ENCODE peak calls at places on chromosomes 16 and 17, in five cellular contexts. M is GM12878, I is HEK293T, U is HepG2, J is H1. G is an unnamed sample.

GRCh38 chr17:3771140-3771539 is 29.8 kb downstream of the ITGAE start:
- DNase-seq in M (no peak), J (no peak), I (no peak), U (no peak), G (no peak)

GRCh38 chr17:77540531-77540930 is 399.8 kb downstream of the SEC14L1 start:
- DNase-seq in U (no peak), I (no peak), M (no peak), J (no peak), G (no peak)

GRCh38 chr16:56617212-56618085 is 8.1 kb upstream of the MT1E start:
- DNase-seq in I (no peak), U (no peak), J (no peak), M (no peak), G (no peak)

GRCh38 chr17:56031636-56032035 is 121.6 kb upstream of the ANKFN1 start:
- DNase-seq in M (no peak), U (no peak), J (no peak), I (no peak), G (no peak)

GRCh38 chr17:37737081-37737480 is 7.8 kb downstream of the HNF1B start:
- DNase-seq in I (no peak), M (no peak), U (peak; percentile 36), J (no peak), G (no peak)

GRCh38 chr16:23026777-23027362 is 122.4 kb downstream of the USP31 start:
- DNase-seq in J (no peak), M (no peak), U (peak; percentile 37), I (peak; percentile 39), G (peak; percentile 30)

GRCh38 chr16:30117768-30118167 is 4.4 kb upstream of the GDPD3 start:
- DNase-seq in U (no peak), J (no peak), M (no peak), I (no peak), G (no peak)

GRCh38 chr16:87171723-87172122 is 145.5 kb downstream of the C16orf95 start:
- DNase-seq in J (no peak), U (no peak), M (no peak), I (no peak), G (no peak)

GRCh38 chr17:30809867-30810266 is 14.6 kb downstream of the CRLF3 start:
- DNase-seq in M (no peak), U (no peak), I (no peak), J (no peak), G (no peak)

GRCh38 chr16:55411231-55411630 is 67.8 kb upstream of the MMP2 start:
- DNase-seq in I (no peak), J (no peak), U (no peak), M (no peak), G (no peak)

DNA sequence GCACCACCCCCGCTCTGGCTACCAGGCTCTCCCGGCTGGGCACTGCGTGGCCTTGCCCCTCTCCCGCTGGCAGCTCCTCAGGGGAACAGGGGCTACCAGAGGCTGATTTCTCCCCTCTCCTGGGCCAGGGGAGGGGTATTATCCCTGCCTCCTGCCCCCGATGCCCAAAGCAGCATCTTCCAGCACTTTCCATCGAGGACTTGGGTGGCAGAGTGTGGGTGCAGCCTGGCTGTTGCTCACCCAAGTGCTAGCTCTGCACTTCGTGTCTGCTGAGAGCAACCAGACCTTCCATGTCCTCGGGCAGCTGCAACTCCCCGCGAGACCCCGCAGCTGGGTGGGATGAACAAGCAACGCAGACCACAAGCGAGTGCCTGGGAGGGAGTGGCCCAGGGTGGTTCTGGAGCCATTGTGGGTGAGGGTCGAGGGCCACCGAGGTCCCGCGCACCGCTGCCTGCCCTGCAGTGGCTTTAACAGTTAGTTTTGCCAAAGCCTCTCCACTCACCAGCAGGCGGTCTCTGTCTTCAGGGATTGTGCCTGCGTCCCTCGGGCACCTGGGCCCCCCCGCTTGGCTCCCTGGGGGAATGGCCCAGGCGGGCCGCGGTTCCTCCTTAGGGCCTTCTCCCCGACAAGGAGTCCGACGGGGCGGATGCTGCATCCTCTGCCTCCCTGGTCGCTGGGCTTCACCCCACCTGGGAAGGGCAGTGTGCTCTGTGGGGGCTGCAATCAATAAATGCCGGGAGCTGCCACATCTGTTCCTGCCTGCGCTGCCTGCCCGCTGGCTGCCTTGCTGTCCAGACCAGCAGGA is 8.4 kb downstream of the SLC25A10 start:
- DNase-seq in U (no peak), M (no peak), J (no peak), I (no peak), G (no peak)
- TF ChIP-seq SUZ12 in U (no peak), M (no peak), J (no peak), I (no peak), G (no peak)

GRCh38 chr17:6164996-6165395 is 94.8 kb downstream of the WSCD1 start:
- DNase-seq in M (no peak), J (no peak), U (no peak), I (no peak), G (no peak)

GRCh38 chr17:6165806-6166205 is 95.6 kb downstream of the WSCD1 start:
- DNase-seq in J (no peak), M (no peak), U (no peak), I (no peak), G (no peak)

GRCh38 chr17:6162216-6162615 is 92.0 kb downstream of the WSCD1 start:
- DNase-seq in I (peak; percentile 28), M (no peak), U (no peak), J (peak; percentile 29), G (peak; percentile 36)

GRCh38 chr17:6162892-6163291 is 92.7 kb downstream of the WSCD1 start:
- DNase-seq in U (no peak), M (no peak), J (no peak), I (no peak), G (no peak)

GRCh38 chr17:6163632-6164319 is 93.6 kb downstream of the WSCD1 start:
- DNase-seq in M (no peak), J (no peak), U (no peak), I (no peak), G (no peak)
- TF ChIP-seq SUZ12 in M (no peak), J (no peak), U (no peak), I (no peak), G (no peak)

GRCh38 chr17:45843722-45844121 is 959 bp upstream of the SPPL2C start:
- DNase-seq in U (no peak), J (no peak), I (no peak), M (no peak), G (no peak)
- TF ChIP-seq SUZ12 in U (no peak), J (no peak), I (no peak), M (no peak), G (no peak)

GRCh38 chr16:83418565-83418964 is 389.2 kb upstream of the HSBP1 start:
- DNase-seq in U (no peak), J (no peak), I (no peak), M (no peak), G (no peak)

GRCh38 chr16:83420206-83420760 is 387.5 kb upstream of the HSBP1 start:
- DNase-seq in J (no peak), I (peak; percentile 6), U (peak; percentile 19), M (no peak), G (peak; percentile 3)
- TF ChIP-seq SUZ12 in J (no peak), I (no peak), U (no peak), M (no peak), G (no peak)

GRCh38 chr17:72388765-72389473 is 268.1 kb downstream of the SOX9 start:
- DNase-seq in M (peak; percentile 93), U (no peak), J (no peak), I (no peak), G (no peak)
- TF ChIP-seq SUZ12 in M (no peak), U (no peak), J (no peak), I (no peak), G (no peak)

G was measured in NT2/D1.